ENCODE peak calls at places on chromosomes 12 and 14, in nine cellular contexts. N is type B pancreatic cell, Z is uterus, F is HCT116, K is lower lobe of right lung, D is GM13977, J is WERI-Rb-1, Y is AG04449, X is choroid plexus epithelial cell. L is an unnamed sample.
A peak's percentile ranks its signal among the peaks of the same experiment; 100 is the strongest.

GRCh38 chr12:88639361-88639760 is 59.1 kb upstream of the KITLG start:
- DNase-seq in N (no peak), Z (no peak), F (no peak), K (no peak), D (no peak), J (peak; percentile 11), Y (no peak), X (peak; percentile 66), L (no peak)

GRCh38 chr14:21096889-21097615 is 1.4 kb downstream of the ZNF219 start:
- DNase-seq in N (no peak), Z (no peak), F (no peak), K (no peak), D (peak; percentile 25), J (peak; percentile 17), Y (no peak), X (no peak), L (no peak)

GRCh38 chr14:21498540-21499526 is 12.3 kb downstream of the METTL3 start:
- DNase-seq in N (no peak), Z (no peak), F (peak; percentile 28), K (no peak), D (peak; percentile 44), J (peak; percentile 26), Y (peak; percentile 19), X (peak; percentile 82), L (no peak)

GRCh38 chr14:86626530-86626929 is 1096.6 kb downstream of the FLRT2 start:
- DNase-seq in N (no peak), Z (no peak), F (no peak), K (no peak), D (no peak), J (no peak), Y (no peak), X (no peak), L (no peak)

GRCh38 chr12:43226151-43226550 is 325.9 kb downstream of the ADAMTS20 start:
- DNase-seq in N (no peak), Z (no peak), F (no peak), K (no peak), D (no peak), J (no peak), Y (no peak), X (no peak), L (no peak)

GRCh38 chr12:119594772-119595445 is 1.3 kb downstream of the TMEM233 start:
- DNase-seq in N (no peak), Z (no peak), F (no peak), K (no peak), D (no peak), J (no peak), Y (no peak), X (no peak), L (no peak)

GRCh38 chr12:104722541-104723534 is 235.3 kb downstream of the SLC41A2 start:
- DNase-seq in N (no peak), Z (no peak), F (no peak), K (no peak), D (no peak), J (no peak), Y (no peak), X (no peak), L (no peak)

GRCh38 chr12:26704684-26705475 is 128.1 kb downstream of the ITPR2 start:
- DNase-seq in N (no peak), Z (no peak), F (no peak), K (no peak), D (no peak), J (no peak), Y (no peak), X (peak; percentile 72), L (no peak)

GRCh38 chr12:94263011-94263786 is 114.8 kb downstream of the PLXNC1 start:
- DNase-seq in N (no peak), Z (no peak), F (no peak), K (no peak), D (peak; percentile 47), J (no peak), Y (no peak), X (no peak), L (no peak)

GRCh38 chr12:131454418-131455217 is 256.3 kb upstream of the SFSWAP start:
- DNase-seq in N (no peak), Z (no peak), F (peak; percentile 76), K (no peak), D (peak; percentile 70), J (peak; percentile 88), Y (no peak), X (peak; percentile 3), L (no peak)
- TF ChIP-seq CTCF in N (peak; percentile 85), Z (peak; percentile 59), F (peak; percentile 75), K (peak; percentile 53), D (peak; percentile 50), J (peak; percentile 98), Y (peak; percentile 52), X (peak; percentile 15), L (no peak)

GRCh38 chr14:75793806-75794205 is 132.8 kb downstream of the TTLL5 start:
- DNase-seq in N (no peak), Z (no peak), F (no peak), K (no peak), D (no peak), J (no peak), Y (no peak), X (peak; percentile 58), L (no peak)
- TF ChIP-seq CTCF in N (no peak), Z (peak; percentile 43), F (no peak), K (no peak), D (no peak), J (no peak), Y (no peak), X (peak; percentile 32), L (no peak)

GRCh38 chr12:113889076-113889475 is 77.0 kb downstream of the RBM19 start:
- DNase-seq in N (no peak), Z (no peak), F (no peak), K (no peak), D (no peak), J (no peak), Y (no peak), X (peak; percentile 30), L (no peak)
- TF ChIP-seq CTCF in N (no peak), Z (no peak), F (no peak), K (no peak), D (no peak), J (peak; percentile 23), Y (peak; percentile 12), X (peak; percentile 23), L (no peak)

DNA sequence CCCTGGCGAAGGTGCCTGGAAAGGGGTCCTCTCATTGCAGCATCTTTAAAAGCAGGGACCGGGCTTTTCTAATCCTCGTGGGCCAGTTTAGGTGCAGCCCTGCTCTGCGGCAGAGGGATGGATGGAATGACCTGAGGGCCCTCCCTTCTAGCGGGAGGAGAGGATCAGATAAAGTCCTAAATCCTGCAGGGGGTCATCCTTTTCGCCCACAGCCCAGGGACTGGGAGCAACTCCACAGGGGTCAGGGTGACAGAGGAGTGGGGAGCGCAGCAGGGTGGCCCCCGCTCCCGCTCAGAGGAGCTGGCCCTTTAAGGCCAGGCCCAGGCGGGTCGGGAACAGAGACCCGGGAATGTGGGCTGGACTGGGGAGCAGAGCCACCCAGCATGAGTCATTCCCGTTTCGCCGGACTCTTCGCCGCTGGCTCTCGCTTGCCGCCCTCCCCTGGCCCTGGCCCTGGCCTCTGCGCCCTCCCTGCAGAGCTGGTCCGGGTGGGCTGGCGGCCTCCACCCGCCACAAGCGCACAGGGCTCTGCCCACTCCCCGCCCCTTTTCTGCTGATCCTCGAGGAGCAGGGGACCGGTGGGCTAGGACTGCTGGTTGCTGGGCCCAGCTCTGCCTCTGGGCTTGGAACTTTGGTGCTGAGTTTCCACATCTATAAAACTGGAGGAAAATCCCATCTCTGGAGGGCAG is 92.9 kb downstream of the NINJ2 start:
- DNase-seq in N (no peak), Z (peak; percentile 80), F (peak; percentile 76), K (peak; percentile 75), D (no peak), J (no peak), Y (no peak), X (peak; percentile 85), L (no peak)
- TF ChIP-seq CTCF in N (no peak), Z (peak; percentile 12), F (no peak), K (no peak), D (no peak), J (no peak), Y (no peak), X (no peak), L (no peak)

DNA sequence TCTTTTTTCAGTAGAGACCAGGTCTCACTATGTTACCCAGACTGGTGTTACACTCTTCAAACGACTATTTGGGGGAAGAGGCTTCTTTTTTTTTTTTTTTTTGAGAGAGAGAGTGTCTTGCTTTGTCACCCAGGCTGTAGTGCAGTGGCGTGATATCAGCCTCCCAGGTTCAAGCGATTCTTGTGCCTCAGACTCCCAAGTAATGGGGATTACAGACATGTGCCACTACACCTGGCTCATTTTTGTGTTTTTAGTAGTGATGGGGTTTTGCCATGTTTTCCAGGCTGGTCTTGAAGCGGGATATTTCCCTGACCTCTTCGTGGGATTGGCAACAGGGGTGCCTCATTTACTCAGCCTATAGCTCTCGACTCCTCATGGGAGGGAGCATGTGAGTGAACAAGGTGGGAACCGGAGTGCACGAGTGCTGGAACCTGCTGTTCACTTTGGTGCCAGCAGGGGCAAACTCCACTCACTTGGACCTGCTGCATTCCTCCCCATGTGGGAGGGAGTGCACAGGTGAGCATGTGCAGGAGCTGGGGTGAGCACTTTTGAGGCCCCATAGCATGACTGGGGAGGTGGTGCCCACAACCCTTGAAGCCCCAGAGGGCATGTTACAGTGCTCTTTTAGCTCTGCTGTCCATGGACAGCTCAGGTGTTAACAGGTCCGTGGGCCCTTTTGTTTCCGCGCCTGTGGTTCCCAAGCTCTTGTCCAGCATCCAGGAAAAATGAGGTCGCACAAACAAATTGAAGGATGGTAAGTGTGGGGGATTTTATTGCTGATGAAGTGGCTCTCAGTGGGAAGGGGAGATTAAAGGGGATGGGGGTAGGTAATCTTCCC is 79.1 kb upstream of the HECTD1 start:
- DNase-seq in N (no peak), Z (no peak), F (peak; percentile 50), K (no peak), D (no peak), J (peak; percentile 11), Y (no peak), X (no peak), L (no peak)
- TF ChIP-seq CTCF in N (peak; percentile 66), Z (no peak), F (peak; percentile 12), K (peak; percentile 25), D (peak; percentile 36), J (peak; percentile 61), Y (peak; percentile 14), X (peak; percentile 49), L (no peak)

GRCh38 chr14:75553157-75553556 is 25.3 kb upstream of the FLVCR2 start:
- DNase-seq in N (no peak), Z (no peak), F (no peak), K (no peak), D (no peak), J (no peak), Y (no peak), X (no peak), L (no peak)
- TF ChIP-seq CTCF in N (no peak), Z (no peak), F (no peak), K (no peak), D (no peak), J (no peak), Y (no peak), X (no peak), L (no peak)

L was measured in omental fat pad.